ENCODE peak calls at places on chromosomes 16 and 17, in ten cellular contexts. R, S, A, Z, M, K, Q, X, T and G are unnamed samples.

GRCh38 chr17:61702450-61702849 is 111.4 kb upstream of the NACA2 start:
- DNase-seq in R (no peak), S (no peak), A (no peak), Z (no peak), M (no peak), K (no peak), Q (no peak), X (no peak), T (no peak), G (no peak)

GRCh38 chr16:58533751-58534470 is 18.6 kb downstream of the SETD6 start:
- DNase-seq in R (no peak), S (no peak), A (no peak), Z (no peak), M (no peak), K (no peak), Q (no peak), X (no peak), T (no peak), G (no peak)

GRCh38 chr17:17056167-17056562 is 13.9 kb downstream of the MPRIP start:
- DNase-seq in R (no peak), S (no peak), A (no peak), Z (no peak), M (peak), K (no peak), Q (no peak), X (no peak), T (no peak), G (no peak)

GRCh38 chr16:22063888-22064467 is 28.4 kb upstream of the VWA3A start:
- DNase-seq in R (no peak), S (no peak), A (no peak), Z (no peak), M (no peak), K (no peak), Q (no peak), X (no peak), T (no peak), G (no peak)

GRCh38 chr17:45719335-45720071 is 64.6 kb upstream of the CRHR1 start:
- DNase-seq in R (no peak), S (peak), A (no peak), Z (no peak), M (peak), K (peak), Q (peak), X (peak), T (no peak), G (no peak)

GRCh38 chr16:85338989-85339388 is 226.7 kb upstream of the CIBAR2 start:
- DNase-seq in R (no peak), S (no peak), A (no peak), Z (no peak), M (no peak), K (no peak), Q (no peak), X (no peak), T (no peak), G (no peak)

GRCh38 chr16:48395375-48395774 is 10.2 kb upstream of the SIAH1 start:
- DNase-seq in R (no peak), S (no peak), A (no peak), Z (no peak), M (no peak), K (no peak), Q (no peak), X (no peak), T (no peak), G (no peak)

GRCh38 chr16:87874639-87875472 is 5.5 kb upstream of the SLC7A5 start:
- DNase-seq in R (no peak), S (peak), A (no peak), Z (no peak), M (no peak), K (no peak), Q (no peak), X (no peak), T (peak), G (no peak)

GRCh38 chr16:15484662-15485061 is 50.3 kb downstream of the BMERB1 start:
- DNase-seq in R (no peak), S (no peak), A (no peak), Z (no peak), M (no peak), K (no peak), Q (peak), X (no peak), T (no peak), G (no peak)

GRCh38 chr16:30903002-30903401 is 6.6 kb downstream of the CTF1 start:
- DNase-seq in R (no peak), S (no peak), A (no peak), Z (no peak), M (no peak), K (no peak), Q (no peak), X (no peak), T (no peak), G (no peak)

GRCh38 chr16:86563489-86564345 is 2.9 kb upstream of the FOXC2 start:
- DNase-seq in R (no peak), S (peak), A (no peak), Z (peak), M (peak), K (peak), Q (peak), X (peak), T (peak), G (peak)

GRCh38 chr17:48628641-48629410 is 2.7 kb upstream of the HOXB9 start:
- DNase-seq in R (no peak), S (no peak), A (no peak), Z (no peak), M (no peak), K (no peak), Q (no peak), X (no peak), T (no peak), G (no peak)

GRCh38 chr17:76940293-76940692 is 72.1 kb downstream of the MGAT5B start:
- DNase-seq in R (peak), S (no peak), A (no peak), Z (no peak), M (no peak), K (no peak), Q (no peak), X (no peak), T (no peak), G (no peak)

GRCh38 chr16:67509016-67509415 is 19.6 kb upstream of the RIPOR1 start:
- DNase-seq in R (no peak), S (no peak), A (peak), Z (no peak), M (no peak), K (no peak), Q (no peak), X (no peak), T (no peak), G (no peak)

GRCh38 chr16:14600164-14600563 is 29.9 kb downstream of the PARN start:
- DNase-seq in R (no peak), S (peak), A (no peak), Z (no peak), M (peak), K (no peak), Q (peak), X (peak), T (no peak), G (peak)

GRCh38 chr17:81608082-81608481 is 28.8 kb downstream of the NPLOC4 start:
- DNase-seq in R (no peak), S (no peak), A (no peak), Z (no peak), M (no peak), K (no peak), Q (no peak), X (no peak), T (no peak), G (no peak)

GRCh38 chr17:7336240-7337175 is at the start of gene ACAP1:
- DNase-seq in R (peak), S (no peak), A (no peak), Z (no peak), M (no peak), K (no peak), Q (no peak), X (no peak), T (peak), G (peak)

GRCh38 chr17:57989011-57989345 is 924 bp upstream of the VEZF1 start:
- DNase-seq in R (no peak), S (no peak), A (no peak), Z (no peak), M (no peak), K (peak), Q (peak), X (no peak), T (no peak), G (no peak)

GRCh38 chr17:45895969-45896793 is 1.8 kb downstream of the MAPT start:
- DNase-seq in R (no peak), S (no peak), A (peak), Z (no peak), M (no peak), K (no peak), Q (no peak), X (no peak), T (no peak), G (no peak)

GRCh38 chr17:67638871-67639270 is 78.9 kb upstream of the NOL11 start:
- DNase-seq in R (no peak), S (no peak), A (no peak), Z (no peak), M (no peak), K (no peak), Q (no peak), X (no peak), T (no peak), G (no peak)

GRCh38 chr17:32348483-32348800 is 1.5 kb upstream of the ZNF207 start:
- DNase-seq in R (no peak), S (no peak), A (no peak), Z (no peak), M (no peak), K (no peak), Q (no peak), X (no peak), T (no peak), G (no peak)

GRCh38 chr17:58060596-58061191 is 22.5 kb upstream of the DYNLL2 start:
- DNase-seq in R (no peak), S (no peak), A (no peak), Z (no peak), M (no peak), K (no peak), Q (peak), X (no peak), T (no peak), G (no peak)

GRCh38 chr17:1640329-1641064 is 5.0 kb downstream of the SCARF1 start:
- DNase-seq in R (no peak), S (no peak), A (no peak), Z (no peak), M (no peak), K (no peak), Q (no peak), X (no peak), T (no peak), G (no peak)

GRCh38 chr16:84751947-84752346 is 52.1 kb downstream of the USP10 start:
- DNase-seq in R (no peak), S (no peak), A (no peak), Z (no peak), M (no peak), K (no peak), Q (no peak), X (no peak), T (no peak), G (no peak)

GRCh38 chr17:38879878-38880727 is 10.2 kb downstream of the LASP1 start:
- DNase-seq in R (peak), S (peak), A (peak), Z (no peak), M (peak), K (no peak), Q (peak), X (peak), T (no peak), G (no peak)

GRCh38 chr17:81577278-81578000 is 25.3 kb upstream of the FAAP100 start:
- DNase-seq in R (no peak), S (no peak), A (no peak), Z (no peak), M (no peak), K (no peak), Q (peak), X (no peak), T (no peak), G (no peak)

GRCh38 chr17:40110026-40110425 is 9.6 kb upstream of the NR1D1 start:
- DNase-seq in R (no peak), S (no peak), A (no peak), Z (no peak), M (no peak), K (no peak), Q (no peak), X (no peak), T (no peak), G (no peak)

GRCh38 chr17:44599298-44600175 is 42.3 kb downstream of the FZD2 start:
- DNase-seq in R (no peak), S (peak), A (peak), Z (no peak), M (peak), K (no peak), Q (peak), X (peak), T (no peak), G (no peak)

GRCh38 chr17:28478940-28479615 is 5.6 kb downstream of the SLC13A2 start:
- DNase-seq in R (no peak), S (no peak), A (no peak), Z (no peak), M (no peak), K (no peak), Q (no peak), X (no peak), T (no peak), G (no peak)